ENCODE peak calls at places on chromosomes 2 and 18, in five cellular contexts. U is pancreas, Q is A549, H is B cell, A is kidney epithelial cell. R is an unnamed sample.

GRCh38 chr2:107088156-107088555 is 202.2 kb upstream of the ST6GAL2 start:
- DNase-seq in U (no peak), Q (no peak), H (no peak), A (no peak), R (no peak)

GRCh38 chr2:127706215-127706990 is 5.1 kb downstream of the SFT2D3 start:
- DNase-seq in U (no peak), Q (no peak), H (no peak), A (no peak), R (no peak)

GRCh38 chr2:128408349-128409305 is 90.0 kb upstream of the HS6ST1 start:
- DNase-seq in U (peak; percentile 13), Q (no peak), H (no peak), A (no peak), R (no peak)

GRCh38 chr2:142180820-142181533 is 50.2 kb upstream of the LRP1B start:
- DNase-seq in U (no peak), Q (peak; percentile 47), H (no peak), A (no peak), R (no peak)

GRCh38 chr2:27133195-27133875 is 1.1 kb downstream of the PREB start:
- DNase-seq in U (no peak), Q (no peak), H (no peak), A (no peak), R (no peak)

GRCh38 chr18:74898965-74899364 is 301.3 kb downstream of the ZNF407 start:
- DNase-seq in U (no peak), Q (peak; percentile 20), H (no peak), A (peak; percentile 56), R (no peak)

GRCh38 chr18:34631567-34631966 is 78.5 kb upstream of the DTNA start:
- DNase-seq in U (no peak), Q (no peak), H (no peak), A (no peak), R (peak; percentile 77)

GRCh38 chr2:96625571-96626552 is 12.2 kb downstream of the KANSL3 start:
- DNase-seq in U (no peak), Q (no peak), H (no peak), A (no peak), R (no peak)

GRCh38 chr18:3305354-3305762 is 43.4 kb downstream of the MYL12B start:
- DNase-seq in U (no peak), Q (peak; percentile 25), H (no peak), A (peak; percentile 92), R (no peak)

GRCh38 chr2:232026941-232027340 is 65.4 kb downstream of the DIS3L2 start:
- DNase-seq in U (no peak), Q (no peak), H (no peak), A (no peak), R (no peak)

GRCh38 chr2:27932396-27932795 is 41.9 kb downstream of the BABAM2 start:
- DNase-seq in U (no peak), Q (peak; percentile 66), H (no peak), A (peak; percentile 82), R (no peak)

GRCh38 chr2:111138834-111139233 is 18.1 kb downstream of the BCL2L11 start:
- DNase-seq in U (no peak), Q (no peak), H (no peak), A (no peak), R (no peak)

GRCh38 chr18:58288922-58289797 is 245.1 kb downstream of the NEDD4L start:
- DNase-seq in U (peak; percentile 31), Q (no peak), H (no peak), A (peak; percentile 61), R (no peak)

GRCh38 chr2:188997276-188997675 is 23.1 kb downstream of the COL3A1 start:
- DNase-seq in U (no peak), Q (no peak), H (no peak), A (no peak), R (no peak)

GRCh38 chr2:191582355-191582754 is 95.6 kb upstream of the NABP1 start:
- DNase-seq in U (no peak), Q (peak; percentile 81), H (no peak), A (peak; percentile 85), R (peak; percentile 4)

GRCh38 chr2:56671973-56672569 is 488.3 kb downstream of the CCDC85A start:
- DNase-seq in U (no peak), Q (peak; percentile 48), H (no peak), A (no peak), R (no peak)

GRCh38 chr2:7428444-7429204 is 511.4 kb downstream of the RNF144A start:
- DNase-seq in U (no peak), Q (no peak), H (no peak), A (no peak), R (no peak)

GRCh38 chr18:9771977-9772660 is 64.0 kb downstream of the RAB31 start:
- DNase-seq in U (no peak), Q (no peak), H (no peak), A (no peak), R (no peak)

GRCh38 chr2:150610670-150611279 is 123.3 kb upstream of the RND3 start:
- DNase-seq in U (no peak), Q (peak; percentile 72), H (no peak), A (no peak), R (peak; percentile 30)

GRCh38 chr2:219769044-219770030 is 141.9 kb downstream of the SLC4A3 start:
- DNase-seq in U (no peak), Q (no peak), H (no peak), A (no peak), R (no peak)

GRCh38 chr2:171216631-171217030 is 55.9 kb upstream of the TLK1 start:
- DNase-seq in U (no peak), Q (no peak), H (no peak), A (no peak), R (no peak)

GRCh38 chr18:62420151-62420512 is 95.0 kb downstream of the TNFRSF11A start:
- DNase-seq in U (no peak), Q (peak; percentile 48), H (no peak), A (no peak), R (no peak)

GRCh38 chr2:74499269-74499939 is at the start of gene LBX2:
- DNase-seq in U (no peak), Q (no peak), H (peak; percentile 41), A (no peak), R (no peak)

GRCh38 chr2:105961599-105962146 is 217.0 kb downstream of the NCK2 start:
- DNase-seq in U (no peak), Q (no peak), H (peak; percentile 0), A (no peak), R (no peak)

GRCh38 chr2:37588316-37588777 is 83.1 kb downstream of the CDC42EP3 start:
- DNase-seq in U (no peak), Q (no peak), H (no peak), A (no peak), R (peak; percentile 28)

GRCh38 chr2:222318712-222319575 is 20.1 kb upstream of the PAX3 start:
- DNase-seq in U (no peak), Q (peak; percentile 46), H (peak; percentile 62), A (no peak), R (no peak)

DNA sequence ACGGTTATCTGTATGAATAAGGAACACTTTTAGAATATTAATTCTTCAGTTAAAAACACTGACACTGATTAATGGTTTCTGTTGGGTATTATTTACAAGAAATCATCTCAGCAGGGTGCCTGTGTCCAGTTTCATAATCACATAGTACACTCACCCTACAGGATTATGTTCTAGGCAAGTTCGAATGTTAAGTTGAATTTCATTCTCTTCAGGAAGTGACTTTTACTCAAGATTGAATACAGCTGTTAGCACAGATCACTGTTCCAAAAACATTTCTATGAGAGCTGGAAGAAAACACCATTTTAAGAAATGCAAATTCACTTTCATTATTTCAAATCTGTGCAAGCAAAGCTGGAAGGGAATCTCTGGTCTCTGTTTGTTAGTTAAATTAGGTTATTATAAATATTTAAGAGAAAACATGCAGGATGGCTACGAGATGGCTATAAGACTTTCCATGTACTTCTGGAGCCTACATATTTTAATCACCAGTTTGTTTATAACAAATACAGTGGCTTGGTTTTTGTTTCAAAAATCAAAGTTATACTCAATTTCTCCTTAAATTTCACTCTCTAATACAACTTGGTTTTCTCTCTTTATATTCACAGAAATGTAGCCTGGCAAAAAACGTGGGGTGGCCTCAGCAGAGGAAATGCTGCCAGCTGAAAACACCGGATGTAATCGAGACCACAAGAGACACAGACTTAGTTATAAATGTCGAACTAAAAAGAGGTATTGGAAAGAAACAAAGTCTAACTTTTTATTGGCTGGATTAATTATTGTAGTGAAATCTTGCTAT is 65.8 kb downstream of the RBMS1 start:
- DNase-seq in U (no peak), Q (no peak), H (peak; percentile 38), A (no peak), R (no peak)
- TF ChIP-seq CTCF in U (no peak), Q (no peak), H (no peak), A (no peak), R (no peak)

GRCh38 chr2:234502919-234503285 is 6.0 kb upstream of the ARL4C start:
- DNase-seq in U (no peak), Q (no peak), H (no peak), A (no peak), R (no peak)
- TF ChIP-seq CTCF in U (no peak), Q (no peak), H (no peak), A (no peak), R (no peak)

GRCh38 chr2:181891258-181891965 is at the start of gene ITPRID2:
- DNase-seq in U (peak; percentile 90), Q (peak; percentile 91), H (peak; percentile 97), A (peak; percentile 50), R (no peak)
- TF ChIP-seq CTCF in U (no peak), Q (no peak), H (no peak), A (no peak), R (no peak)

GRCh38 chr2:39524756-39525635 is 87.9 kb upstream of the MAP4K3 start:
- DNase-seq in U (no peak), Q (no peak), H (no peak), A (no peak), R (no peak)

GRCh38 chr2:39524061-39524460 is 87.0 kb upstream of the MAP4K3 start:
- DNase-seq in U (no peak), Q (no peak), H (no peak), A (no peak), R (no peak)

GRCh38 chr2:39521876-39522517 is 84.9 kb upstream of the MAP4K3 start:
- DNase-seq in U (no peak), Q (no peak), H (no peak), A (no peak), R (no peak)

GRCh38 chr2:39522518-39522877 is 85.4 kb upstream of the MAP4K3 start:
- DNase-seq in U (no peak), Q (no peak), H (no peak), A (no peak), R (no peak)

GRCh38 chr2:39523308-39524044 is 86.4 kb upstream of the MAP4K3 start:
- DNase-seq in U (no peak), Q (peak; percentile 63), H (no peak), A (peak; percentile 81), R (no peak)
- TF ChIP-seq CTCF in U (no peak), Q (no peak), H (no peak), A (no peak), R (no peak)

DNA sequence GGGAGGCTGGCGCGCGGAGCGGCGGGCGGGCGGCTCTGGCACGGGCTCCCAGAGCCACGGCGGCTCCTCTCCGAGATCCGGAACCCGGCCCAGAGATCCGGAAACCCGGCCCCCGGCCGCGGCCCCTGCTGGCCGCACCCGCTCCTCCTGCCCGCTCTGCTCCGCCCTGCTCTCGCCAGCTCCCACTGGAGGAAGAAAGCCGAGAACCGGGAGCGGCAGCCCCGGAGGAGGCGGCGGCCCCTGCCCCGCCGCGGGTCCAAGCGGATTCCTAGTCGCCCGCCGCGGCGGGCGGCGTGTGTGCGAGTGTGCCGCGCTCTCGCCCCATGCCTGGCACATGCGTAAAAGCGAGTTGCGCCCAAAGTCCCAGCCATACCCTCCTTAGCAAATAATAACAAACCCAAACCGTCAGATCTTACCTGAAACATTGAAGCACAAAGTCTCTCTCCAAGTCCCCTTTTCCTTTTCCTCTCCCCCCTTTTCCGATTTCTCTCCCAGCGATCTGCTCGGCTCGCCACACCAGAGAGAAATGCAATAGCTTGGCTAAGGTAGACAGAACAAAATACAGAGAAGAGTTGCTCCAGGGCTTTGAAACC is 108.7 kb upstream of the KCTD1 start:
- DNase-seq in U (peak; percentile 77), Q (peak; percentile 48), H (peak; percentile 45), A (no peak), R (peak; percentile 35)
- TF ChIP-seq CTCF in U (no peak), Q (no peak), H (no peak), A (peak; percentile 37), R (peak; percentile 20)